ENCODE peak calls at places on chromosomes 6 and 20, in ten cellular contexts. Q is astrocyte; O is tibial artery; M is esophagus muscularis mucosa; B is SJSA1; A is psoas muscle; D is CD4-positive, alpha-beta T cell; G is left ventricle myocardium inferior; W is CD4-positive, alpha-beta memory T cell; V is neuronal stem cell. Y is an unnamed sample. For H3K27me3, the result is how much of the 10 kb centered on the place peaks cover.

GRCh38 chr6:43746071-43746470 is 23.9 kb upstream of the VEGFA start:
- DNase-seq in Q (no peak), O (no peak), M (no peak), B (no peak), A (no peak), D (no peak), G (no peak), W (no peak), V (no peak), Y (no peak)

GRCh38 chr20:22905667-22906066 is 129.4 kb upstream of the SSTR4 start:
- DNase-seq in Q (no peak), O (peak), M (no peak), B (no peak), A (peak), D (no peak), G (peak), W (no peak), V (no peak), Y (peak)

GRCh38 chr20:49584418-49585382 is 16.8 kb upstream of the PTGIS start:
- DNase-seq in Q (no peak), O (no peak), M (no peak), B (no peak), A (no peak), D (no peak), G (no peak), W (no peak), V (no peak), Y (no peak)

GRCh38 chr6:52403086-52403485 is 17.1 kb upstream of the EFHC1 start:
- DNase-seq in Q (no peak), O (no peak), M (no peak), B (no peak), A (no peak), D (no peak), G (no peak), W (no peak), V (no peak), Y (no peak)

GRCh38 chr6:161367472-161367871 is 93.6 kb upstream of the AGPAT4 start:
- DNase-seq in Q (no peak), O (no peak), M (no peak), B (no peak), A (no peak), D (no peak), G (no peak), W (no peak), V (no peak), Y (no peak)

GRCh38 chr6:138765896-138766487 is 7.6 kb upstream of the CCDC28A start:
- DNase-seq in Q (no peak), O (no peak), M (no peak), B (no peak), A (no peak), D (no peak), G (no peak), W (peak), V (no peak), Y (no peak)

GRCh38 chr6:2875840-2876207 is 27.3 kb downstream of the SERPINB9 start:
- DNase-seq in Q (no peak), O (no peak), M (peak), B (no peak), A (peak), D (peak), G (peak), W (peak), V (no peak), Y (no peak)

GRCh38 chr20:50472693-50473610 is 37.2 kb upstream of the PTPN1 start:
- DNase-seq in Q (no peak), O (peak), M (no peak), B (no peak), A (no peak), D (no peak), G (no peak), W (no peak), V (no peak), Y (no peak)

GRCh38 chr20:9439806-9440205 is 74.6 kb upstream of the LAMP5 start:
- DNase-seq in Q (no peak), O (no peak), M (no peak), B (no peak), A (no peak), D (no peak), G (no peak), W (no peak), V (no peak), Y (no peak)

DNA sequence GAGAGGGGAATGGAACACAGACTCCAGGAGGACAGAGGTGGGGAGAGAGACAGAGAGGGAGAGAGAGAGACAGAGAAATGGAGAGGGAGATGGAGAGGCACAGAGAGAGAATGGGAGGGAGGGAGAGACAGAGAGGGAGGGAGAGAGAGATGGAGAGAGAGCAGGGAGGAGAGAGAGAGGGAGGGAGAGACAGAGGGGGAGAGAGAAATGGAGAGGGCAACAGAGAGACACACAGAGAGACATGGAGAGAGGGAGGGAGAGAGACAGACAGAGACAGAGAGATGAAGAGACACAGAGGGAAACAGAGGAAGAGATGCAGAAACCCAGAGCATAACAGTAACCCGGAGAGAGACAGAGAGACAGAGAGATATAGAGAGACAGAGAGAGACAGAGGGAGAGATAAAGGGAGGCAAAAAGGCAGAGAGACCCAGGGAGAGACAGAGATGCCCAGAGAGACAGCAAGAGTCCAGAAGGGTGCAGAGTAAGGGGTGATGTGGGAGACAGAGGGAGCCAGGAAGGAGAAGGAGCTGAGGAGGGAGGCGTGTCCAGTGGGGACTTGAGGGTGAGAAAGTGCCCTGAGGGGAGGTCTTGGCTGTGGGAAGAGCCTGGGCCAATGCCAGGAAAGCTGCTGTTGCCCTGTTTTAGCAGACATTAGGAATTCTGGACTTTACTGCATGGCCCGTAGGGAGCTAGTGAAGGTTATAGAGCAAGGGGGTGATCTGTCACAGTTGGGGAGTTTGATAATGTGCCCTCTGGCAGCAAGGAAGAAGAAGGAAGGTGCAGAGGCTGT is 78.3 kb downstream of the SRC start:
- DNase-seq in Q (no peak), O (no peak), M (no peak), B (no peak), A (no peak), D (no peak), G (no peak), W (no peak), V (no peak), Y (no peak)
- H3K27me3 ChIP-seq in Q (half or more), O (half or more), M (under half), B (under half), A (under half), D (under half), G (half or more), W (under half), V (under half), Y (half or more)

GRCh38 chr6:144395835-144396234 is 110.7 kb downstream of the UTRN start:
- DNase-seq in Q (no peak), O (no peak), M (no peak), B (no peak), A (no peak), D (no peak), G (no peak), W (no peak), V (no peak), Y (no peak)

GRCh38 chr6:144402750-144403149 is 117.6 kb downstream of the UTRN start:
- DNase-seq in Q (no peak), O (no peak), M (no peak), B (no peak), A (no peak), D (no peak), G (no peak), W (no peak), V (no peak), Y (no peak)

GRCh38 chr6:144401736-144402733 is 116.9 kb downstream of the UTRN start:
- DNase-seq in Q (no peak), O (no peak), M (no peak), B (no peak), A (no peak), D (no peak), G (no peak), W (no peak), V (no peak), Y (no peak)

GRCh38 chr6:144397141-144397540 is 112.0 kb downstream of the UTRN start:
- DNase-seq in Q (no peak), O (no peak), M (no peak), B (no peak), A (no peak), D (no peak), G (no peak), W (no peak), V (no peak), Y (no peak)

DNA sequence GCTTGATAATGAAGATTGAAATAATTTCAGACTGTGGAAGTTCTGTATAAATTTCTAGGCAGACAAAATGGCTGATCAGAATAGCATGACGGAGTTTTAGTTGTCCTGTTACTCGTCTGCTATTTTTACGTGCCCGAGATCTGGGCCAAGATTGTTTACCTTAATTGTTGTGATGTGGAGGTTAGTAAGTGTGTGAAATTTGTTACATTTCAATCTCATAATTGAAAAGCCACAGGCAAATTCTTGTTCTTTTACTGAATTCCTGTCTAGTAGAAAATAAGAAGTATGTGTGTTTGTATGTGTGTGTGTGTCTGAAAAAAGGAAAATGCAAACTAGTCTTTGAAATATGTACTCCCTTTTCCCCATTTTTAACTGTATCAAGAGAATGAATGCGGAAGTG is 115.2 kb downstream of the UTRN start:
- DNase-seq in Q (no peak), O (no peak), M (no peak), B (no peak), A (no peak), D (no peak), G (no peak), W (no peak), V (no peak), Y (no peak)
- H3K27me3 ChIP-seq in Q (under half), O (under half), M (under half), B (under half), A (under half), D (under half), G (under half), W (under half), V (under half), Y (under half)

GRCh38 chr6:110295451-110296145 is 62.6 kb downstream of the METTL24 start:
- DNase-seq in Q (no peak), O (no peak), M (no peak), B (no peak), A (no peak), D (no peak), G (no peak), W (no peak), V (no peak), Y (no peak)
- H3K27me3 ChIP-seq in Q (under half), O (under half), M (under half), B (under half), A (under half), D (under half), G (under half), W (under half), V (under half), Y (under half)

GRCh38 chr20:2796011-2796660 is 4.3 kb downstream of the CPXM1 start:
- DNase-seq in Q (no peak), O (no peak), M (no peak), B (no peak), A (no peak), D (no peak), G (no peak), W (no peak), V (no peak), Y (no peak)
- H3K27me3 ChIP-seq in Q (under half), O (half or more), M (under half), B (under half), A (under half), D (under half), G (half or more), W (under half), V (under half), Y (under half)

DNA sequence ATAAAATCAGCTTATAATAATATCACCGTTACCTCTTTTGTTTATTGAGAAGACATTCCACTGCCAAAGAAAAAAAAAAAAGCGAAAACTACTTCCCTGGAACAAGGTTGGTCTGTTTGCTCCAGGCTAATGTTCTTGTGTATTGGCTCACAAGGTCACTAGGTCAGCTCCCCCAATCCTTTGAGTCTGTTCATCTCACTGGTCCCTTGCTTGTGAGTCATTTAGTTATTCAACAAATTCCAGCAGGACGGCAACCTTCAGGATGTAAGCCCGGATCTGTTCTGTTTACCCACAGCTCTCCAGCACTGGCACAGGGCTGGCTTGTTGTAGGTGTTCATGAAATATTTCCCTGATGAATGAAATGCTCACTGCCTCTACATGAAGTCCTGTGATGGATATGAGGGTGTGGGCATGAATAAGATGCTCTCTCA is 3.3 kb downstream of the ARHGAP40 start:
- DNase-seq in Q (peak), O (no peak), M (no peak), B (no peak), A (no peak), D (no peak), G (no peak), W (no peak), V (peak), Y (peak)
- H3K27me3 ChIP-seq in Q (under half), O (under half), M (under half), B (under half), A (under half), D (under half), G (half or more), W (under half), V (under half), Y (under half)

GRCh38 chr6:33215281-33215680 is 7.0 kb downstream of the RING1 start:
- DNase-seq in Q (no peak), O (no peak), M (no peak), B (no peak), A (no peak), D (no peak), G (no peak), W (no peak), V (no peak), Y (no peak)

GRCh38 chr6:33215761-33216649 is 7.7 kb downstream of the RING1 start:
- DNase-seq in Q (no peak), O (no peak), M (no peak), B (no peak), A (no peak), D (no peak), G (no peak), W (no peak), V (no peak), Y (no peak)

GRCh38 chr6:33213166-33213988 is 5.1 kb downstream of the RING1 start:
- DNase-seq in Q (no peak), O (no peak), M (no peak), B (no peak), A (no peak), D (no peak), G (no peak), W (peak), V (no peak), Y (peak)

GRCh38 chr6:33212857-33213165 is 4.5 kb downstream of the RING1 start:
- DNase-seq in Q (no peak), O (no peak), M (no peak), B (no peak), A (no peak), D (no peak), G (no peak), W (no peak), V (no peak), Y (no peak)

DNA sequence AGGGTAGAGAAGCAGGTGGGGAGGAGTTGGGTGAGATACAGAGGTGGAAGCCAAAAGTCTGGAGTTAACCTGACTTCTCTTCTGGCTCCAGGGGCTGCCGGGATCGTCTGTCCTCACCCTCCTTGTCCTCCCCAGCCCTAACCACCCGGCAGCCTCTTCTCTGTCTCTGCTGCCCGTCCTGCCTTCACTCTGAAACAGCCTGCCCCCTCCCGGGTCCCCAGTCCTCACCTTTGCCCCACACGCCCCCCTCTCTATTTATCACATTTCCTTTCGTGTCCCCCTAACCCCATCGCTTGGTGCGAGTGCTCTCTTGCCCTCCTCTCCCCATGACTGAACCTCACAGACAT is 5.7 kb downstream of the RING1 start:
- DNase-seq in Q (no peak), O (no peak), M (no peak), B (no peak), A (no peak), D (no peak), G (no peak), W (no peak), V (no peak), Y (no peak)
- H3K27me3 ChIP-seq in Q (under half), O (under half), M (under half), B (under half), A (under half), D (under half), G (under half), W (under half), V (under half), Y (under half)

DNA sequence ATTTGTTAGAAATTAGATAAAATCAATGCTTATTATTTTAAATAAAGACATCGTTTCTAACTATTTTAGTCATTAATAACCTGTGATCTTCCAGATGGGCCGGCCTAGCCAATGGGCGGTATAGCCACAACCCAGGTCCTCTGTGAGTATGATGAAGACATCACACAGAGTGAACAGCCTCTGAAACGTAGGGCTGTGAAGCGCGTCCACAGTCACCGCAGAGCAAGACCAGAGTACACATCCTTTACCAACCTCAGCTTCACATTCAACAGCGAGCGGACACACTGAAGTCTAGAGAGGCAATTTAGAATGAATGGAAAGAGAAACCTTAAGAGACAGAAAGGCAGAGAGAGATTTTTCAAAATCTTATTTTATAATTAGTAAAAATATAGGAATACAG is 125.0 kb upstream of the RPS6KA2 start:
- DNase-seq in Q (no peak), O (no peak), M (no peak), B (no peak), A (no peak), D (no peak), G (no peak), W (no peak), V (no peak), Y (no peak)
- H3K27me3 ChIP-seq in Q (under half), O (under half), M (under half), B (under half), A (under half), D (under half), G (under half), W (under half), V (under half), Y (under half)

GRCh38 chr20:52332649-52333048 is 141.1 kb upstream of the ZFP64 start:
- DNase-seq in Q (no peak), O (no peak), M (peak), B (no peak), A (no peak), D (no peak), G (no peak), W (no peak), V (no peak), Y (no peak)

DNA sequence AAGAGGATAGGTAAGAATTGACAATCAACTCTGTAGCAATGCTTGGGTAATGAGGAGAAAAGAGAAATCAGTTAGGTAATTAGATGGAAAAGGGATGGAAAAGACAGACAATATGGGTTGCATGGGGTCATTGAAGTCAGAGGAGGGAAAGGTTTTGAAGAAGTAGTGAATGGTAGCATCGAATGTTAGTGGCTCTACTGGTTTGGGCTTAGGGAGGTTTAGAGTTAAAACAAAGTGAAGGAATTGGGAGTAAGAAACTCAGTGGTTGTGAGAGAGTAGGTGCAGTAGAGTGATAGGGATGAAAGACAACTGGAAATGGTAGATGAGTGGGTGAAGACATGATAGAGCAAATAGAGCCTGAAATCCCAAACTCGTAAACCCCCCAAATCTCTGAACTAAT is 140.1 kb upstream of the ZFP64 start:
- DNase-seq in Q (no peak), O (no peak), M (no peak), B (no peak), A (no peak), D (no peak), G (no peak), W (no peak), V (no peak), Y (no peak)
- H3K27me3 ChIP-seq in Q (under half), O (under half), M (under half), B (under half), A (under half), D (under half), G (under half), W (under half), V (under half), Y (under half)

DNA sequence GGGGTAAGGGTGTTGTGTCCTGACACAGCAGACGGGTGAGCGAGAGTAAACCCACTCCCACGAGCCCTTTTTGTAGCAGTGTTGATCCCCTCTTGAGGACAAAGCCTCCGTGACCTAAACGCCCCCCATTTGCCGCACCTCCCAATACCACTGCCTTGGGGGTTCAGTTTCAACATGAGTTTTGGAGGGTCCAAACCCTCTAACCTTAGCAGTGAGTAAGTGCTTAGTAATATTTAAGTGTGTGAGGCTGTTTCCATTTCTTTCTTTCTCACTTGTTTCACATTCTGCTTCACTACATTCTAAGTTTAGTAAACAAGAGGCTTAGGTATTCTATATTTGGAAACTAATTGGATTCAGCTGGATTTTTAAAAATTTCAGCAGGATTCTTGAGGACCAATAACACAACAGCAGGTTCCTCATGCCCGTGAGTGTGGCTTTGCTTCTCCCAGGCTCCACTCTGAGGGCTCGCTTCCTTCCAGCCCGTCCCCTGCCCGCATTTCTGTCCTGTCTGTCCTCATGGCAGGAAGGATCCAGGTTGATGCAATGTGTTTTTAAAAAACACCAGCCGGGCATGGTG is 41.2 kb downstream of the SNX9 start:
- DNase-seq in Q (no peak), O (no peak), M (no peak), B (no peak), A (no peak), D (no peak), G (no peak), W (no peak), V (no peak), Y (no peak)
- H3K27me3 ChIP-seq in Q (under half), O (under half), M (under half), B (under half), A (under half), D (under half), G (under half), W (under half), V (under half), Y (under half)

Y was measured in MG63.